ENCODE peak calls at places on chromosomes 16 and 17, in ten cellular contexts. H is stomach, G is mammary epithelial cell, A is lung, T is heart right ventricle, E is psoas muscle, Z is neural progenitor cell, B is colonic mucosa, M is tibial artery, P is tibial nerve. W is an unnamed sample.

GRCh38 chr16:13906426-13907089 is 13.4 kb upstream of the ERCC4 start:
- DNase-seq in Z (no peak), H (no peak), E (no peak), B (no peak), P (no peak), G (no peak), T (no peak), A (no peak), M (no peak), W (no peak)

GRCh38 chr17:29004081-29004692 is 1.6 kb downstream of the SEZ6 start:
- DNase-seq in T (no peak), E (no peak), H (no peak), G (peak; percentile 14), A (no peak), B (no peak), M (no peak), P (no peak), Z (peak; percentile 69), W (no peak)

GRCh38 chr17:8019665-8020064 is 17.2 kb downstream of the GUCY2D start:
- DNase-seq in G (peak; percentile 97), H (peak; percentile 62), P (no peak), Z (no peak), M (peak; percentile 61), E (no peak), B (no peak), A (no peak), T (no peak), W (peak; percentile 77)

GRCh38 chr17:32958418-32958817 is 30.5 kb downstream of the TMEM98 start:
- DNase-seq in H (no peak), A (no peak), P (no peak), E (no peak), Z (no peak), G (no peak), T (no peak), M (no peak), B (no peak), W (no peak)

GRCh38 chr16:12771341-12771798 is 32.3 kb downstream of the CPPED1 start:
- DNase-seq in P (no peak), A (no peak), B (no peak), T (no peak), M (no peak), E (no peak), H (peak; percentile 43), Z (no peak), G (peak; percentile 48), W (no peak)

GRCh38 chr17:14334919-14335318 is 34.0 kb downstream of the HS3ST3B1 start:
- DNase-seq in P (no peak), Z (no peak), E (no peak), G (no peak), M (no peak), A (no peak), T (peak; percentile 20), B (no peak), H (no peak), W (no peak)

GRCh38 chr16:82761858-82762257 is 135.1 kb downstream of the CDH13 start:
- DNase-seq in G (peak; percentile 23), Z (no peak), P (no peak), E (no peak), M (no peak), T (no peak), A (no peak), B (no peak), H (no peak), W (no peak)

GRCh38 chr17:50865060-50865867 is 890 bp downstream of the TOB1 start:
- DNase-seq in P (peak; percentile 36), Z (peak; percentile 82), M (peak; percentile 85), H (peak; percentile 64), G (peak; percentile 58), T (peak; percentile 63), B (peak; percentile 64), A (peak; percentile 61), E (peak; percentile 90), W (peak; percentile 89)

GRCh38 chr16:89193576-89194293 is 6.6 kb downstream of the SLC22A31 start:
- DNase-seq in E (peak; percentile 58), H (no peak), B (no peak), Z (peak; percentile 14), P (no peak), A (no peak), T (no peak), G (no peak), M (no peak), W (no peak)

GRCh38 chr17:10022416-10022815 is 117.3 kb upstream of the RCVRN start:
- DNase-seq in P (no peak), Z (peak; percentile 20), M (no peak), A (no peak), T (peak; percentile 61), E (no peak), B (no peak), H (no peak), G (no peak), W (no peak)

GRCh38 chr16:79677799-79678525 is 77.4 kb upstream of the MAF start:
- DNase-seq in H (no peak), E (no peak), Z (no peak), P (no peak), B (no peak), M (no peak), T (no peak), A (no peak), G (peak; percentile 66), W (no peak)

GRCh38 chr17:61536417-61536955 is 54.5 kb downstream of the NACA2 start:
- DNase-seq in B (no peak), Z (no peak), G (no peak), M (no peak), A (no peak), E (no peak), T (no peak), P (no peak), H (no peak), W (no peak)

GRCh38 chr16:89880477-89881367 is 7.3 kb downstream of the TCF25 start:
- DNase-seq in G (peak; percentile 93), P (no peak), B (no peak), T (no peak), Z (no peak), H (no peak), A (no peak), M (no peak), E (no peak), W (no peak)

GRCh38 chr17:49482144-49482817 is 12.8 kb upstream of the NGFR start:
- DNase-seq in E (no peak), B (no peak), M (no peak), H (no peak), A (no peak), P (no peak), Z (no peak), T (no peak), G (peak; percentile 16), W (no peak)

GRCh38 chr16:66899945-66900688 is 18.6 kb downstream of the CDH16 start:
- DNase-seq in E (peak; percentile 90), P (peak; percentile 82), M (peak; percentile 93), Z (peak; percentile 31), T (peak; percentile 83), H (peak; percentile 87), B (peak; percentile 93), G (peak; percentile 41), A (peak; percentile 81), W (no peak)

GRCh38 chr16:23079683-23080221 is 69.5 kb downstream of the USP31 start:
- DNase-seq in E (no peak), Z (no peak), H (no peak), M (no peak), P (no peak), G (peak; percentile 66), B (peak; percentile 78), T (no peak), A (no peak), W (no peak)

GRCh38 chr16:57477531-57478202 is 8.6 kb downstream of the DOK4 start:
- DNase-seq in Z (peak; percentile 56), T (no peak), G (no peak), M (no peak), H (no peak), B (no peak), P (no peak), E (peak; percentile 35), A (no peak), W (no peak)

GRCh38 chr17:75707096-75707720 is 14.1 kb upstream of the ITGB4 start:
- DNase-seq in A (peak; percentile 43), G (peak; percentile 79), H (peak; percentile 73), Z (no peak), B (no peak), E (no peak), M (peak; percentile 73), T (no peak), P (no peak), W (no peak)
- H3K27ac ChIP-seq in A (peak overlapping the region; percentile 79), G (peak overlapping the region; percentile 41), H (peak overlapping the region; percentile 65), Z (no peak overlapping the region), B (no peak overlapping the region), E (no peak overlapping the region), M (no peak overlapping the region), T (peak overlapping the region; percentile 66), P (peak overlapping the region; percentile 97), W (peak overlapping the region; percentile 35)

GRCh38 chr16:3095869-3096268 is 3.2 kb downstream of the ZSCAN10 start:
- DNase-seq in E (peak; percentile 50), B (no peak), T (peak; percentile 34), H (no peak), M (no peak), Z (no peak), G (no peak), A (no peak), P (no peak), W (no peak)
- TF ChIP-seq CTCF in E (peak; percentile 14), B (peak; percentile 16), T (no peak), H (no peak), M (no peak), Z (no peak), G (peak; percentile 37), A (no peak), P (peak; percentile 7), W (no peak)

DNA sequence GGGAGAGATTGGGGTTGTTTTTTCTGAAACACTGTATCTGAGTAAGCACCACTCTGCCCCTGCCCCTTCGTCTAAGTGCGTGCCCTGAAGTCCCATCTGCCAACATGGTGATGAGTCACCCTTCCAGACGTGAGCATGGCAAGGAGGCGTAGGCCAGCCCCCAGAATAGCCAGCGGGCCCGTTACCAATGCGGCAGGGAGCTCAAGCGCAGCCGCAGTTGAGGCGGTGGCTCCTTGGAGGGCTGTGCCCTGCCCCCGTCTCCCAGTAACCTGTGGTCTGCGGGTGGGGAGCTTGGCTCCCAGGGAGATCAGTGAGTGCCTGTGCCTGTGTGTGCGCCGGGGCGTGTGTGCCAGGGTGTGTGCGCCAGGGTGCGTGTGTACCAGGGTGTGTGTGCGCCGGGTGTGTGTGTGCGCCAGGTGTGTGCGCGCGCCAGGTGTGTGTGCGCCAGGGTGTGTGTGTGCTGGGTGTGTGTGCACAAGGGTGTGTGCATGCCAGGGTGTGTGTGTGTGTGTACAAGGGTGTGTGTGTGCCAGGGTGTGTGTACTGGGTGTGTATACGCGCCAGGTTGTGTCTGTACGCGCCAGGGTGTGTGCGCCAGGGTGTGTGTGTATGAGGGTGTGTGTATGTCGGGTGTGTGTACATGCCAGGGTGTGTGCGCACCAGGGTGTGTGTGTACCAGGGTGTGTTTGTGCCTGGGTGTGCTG is 98.6 kb upstream of the CHMP6 start:
- DNase-seq in A (no peak), P (no peak), M (peak; percentile 77), H (no peak), B (no peak), T (no peak), E (peak; percentile 83), Z (no peak), G (peak; percentile 94), W (no peak)
- H3K36me3 ChIP-seq in A (peaks cover 34% of the 10 kb centered on the region), P (peaks cover 2% of the 10 kb centered on the region), M (peaks cover 65% of the 10 kb centered on the region), H (peaks cover 72% of the 10 kb centered on the region), B (no peaks in the 10 kb centered on the region), T (no peaks in the 10 kb centered on the region), E (peaks cover 60% of the 10 kb centered on the region), Z (no peaks in the 10 kb centered on the region), G (peaks cover 6% of the 10 kb centered on the region), W (no peaks in the 10 kb centered on the region)

DNA sequence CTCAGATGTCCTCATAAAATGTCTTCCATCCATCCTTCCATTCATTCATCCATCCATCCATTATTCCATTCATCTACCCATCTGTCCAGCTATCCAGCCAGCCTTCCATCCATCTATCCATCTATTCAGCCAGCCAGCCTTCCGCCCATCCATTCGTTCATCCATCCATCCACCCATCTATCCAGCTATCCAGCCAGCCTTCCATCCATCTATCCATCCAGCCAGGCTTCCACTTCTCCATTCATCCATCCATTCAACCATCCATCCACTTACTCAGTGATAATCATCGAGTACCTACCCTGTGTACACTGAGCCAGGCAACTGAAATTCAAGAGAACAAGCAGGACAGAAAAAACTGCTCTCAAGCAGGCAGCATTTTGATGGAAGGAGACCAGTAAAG is 4.6 kb upstream of the CCDC182 start:
- DNase-seq in Z (no peak), H (no peak), T (no peak), M (no peak), B (no peak), P (no peak), E (no peak), G (no peak), A (no peak), W (no peak)
- H3K27ac ChIP-seq in Z (no peak overlapping the region), H (no peak overlapping the region), T (no peak overlapping the region), M (no peak overlapping the region), B (no peak overlapping the region), P (no peak overlapping the region), E (no peak overlapping the region), G (no peak overlapping the region), A (no peak overlapping the region), W (no peak overlapping the region)